ENCODE peak calls at places on chromosome 17, in six cellular contexts. One of them, this sample, is unnamed.

GRCh38 chr17:16243385-16243784 is 26.4 kb downstream of the PIGL start:
- DNase-seq in fibroblast of lung: peak
- DNase-seq in dorsolateral prefrontal cortex: no peak
- DNase-seq in heart right ventricle: no peak
- DNase-seq in stomach: no peak
- DNase-seq in cardiac muscle cell: no peak
- DNase-seq in this sample: no peak

GRCh38 chr17:41782142-41782541 is 4.4 kb downstream of the JUP start:
- DNase-seq in fibroblast of lung: no peak
- DNase-seq in dorsolateral prefrontal cortex: no peak
- DNase-seq in heart right ventricle: peak
- DNase-seq in stomach: peak
- DNase-seq in cardiac muscle cell: no peak
- DNase-seq in this sample: no peak

GRCh38 chr17:67021718-67022450 is 22.5 kb upstream of the CACNG1 start:
- DNase-seq in fibroblast of lung: no peak
- DNase-seq in dorsolateral prefrontal cortex: no peak
- DNase-seq in heart right ventricle: no peak
- DNase-seq in stomach: no peak
- DNase-seq in cardiac muscle cell: no peak
- DNase-seq in this sample: no peak

GRCh38 chr17:47204722-47205418 is 4.3 kb upstream of the MYL4 start:
- DNase-seq in fibroblast of lung: peak
- DNase-seq in dorsolateral prefrontal cortex: no peak
- DNase-seq in heart right ventricle: no peak
- DNase-seq in stomach: no peak
- DNase-seq in cardiac muscle cell: no peak
- DNase-seq in this sample: peak

GRCh38 chr17:17119533-17119932 is 77.3 kb downstream of the MPRIP start:
- DNase-seq in fibroblast of lung: peak
- DNase-seq in dorsolateral prefrontal cortex: no peak
- DNase-seq in heart right ventricle: no peak
- DNase-seq in stomach: peak
- DNase-seq in cardiac muscle cell: no peak
- DNase-seq in this sample: peak

GRCh38 chr17:16313159-16314090 is 39.8 kb downstream of the CENPV start:
- DNase-seq in fibroblast of lung: no peak
- DNase-seq in dorsolateral prefrontal cortex: no peak
- DNase-seq in heart right ventricle: no peak
- DNase-seq in stomach: no peak
- DNase-seq in cardiac muscle cell: no peak
- DNase-seq in this sample: no peak

GRCh38 chr17:73720187-73720834 is 76.1 kb upstream of the SDK2 start:
- DNase-seq in fibroblast of lung: no peak
- DNase-seq in dorsolateral prefrontal cortex: no peak
- DNase-seq in heart right ventricle: no peak
- DNase-seq in stomach: no peak
- DNase-seq in cardiac muscle cell: peak
- DNase-seq in this sample: no peak

GRCh38 chr17:5762191-5762590 is 177.9 kb upstream of the NLRP1 start:
- DNase-seq in fibroblast of lung: no peak
- DNase-seq in dorsolateral prefrontal cortex: no peak
- DNase-seq in heart right ventricle: no peak
- DNase-seq in stomach: no peak
- DNase-seq in cardiac muscle cell: no peak
- DNase-seq in this sample: no peak

GRCh38 chr17:5705081-5705875 is 121.0 kb upstream of the NLRP1 start:
- DNase-seq in fibroblast of lung: peak
- DNase-seq in dorsolateral prefrontal cortex: no peak
- DNase-seq in heart right ventricle: no peak
- DNase-seq in stomach: no peak
- DNase-seq in cardiac muscle cell: peak
- DNase-seq in this sample: no peak

GRCh38 chr17:17749921-17750320 is 68.7 kb downstream of the RAI1 start:
- DNase-seq in fibroblast of lung: peak
- DNase-seq in dorsolateral prefrontal cortex: peak
- DNase-seq in heart right ventricle: no peak
- DNase-seq in stomach: peak
- DNase-seq in cardiac muscle cell: peak
- DNase-seq in this sample: peak

GRCh38 chr17:83055911-83056582 is 23.4 kb upstream of the METRNL start:
- DNase-seq in fibroblast of lung: peak
- DNase-seq in dorsolateral prefrontal cortex: no peak
- DNase-seq in heart right ventricle: no peak
- DNase-seq in stomach: peak
- DNase-seq in cardiac muscle cell: no peak
- DNase-seq in this sample: no peak

GRCh38 chr17:7346761-7347614 is 5.0 kb upstream of the KCTD11 start:
- DNase-seq in fibroblast of lung: no peak
- DNase-seq in dorsolateral prefrontal cortex: no peak
- DNase-seq in heart right ventricle: no peak
- DNase-seq in stomach: no peak
- DNase-seq in cardiac muscle cell: no peak
- DNase-seq in this sample: no peak

GRCh38 chr17:7351665-7352558 is at the start of gene KCTD11:
- DNase-seq in fibroblast of lung: peak
- DNase-seq in dorsolateral prefrontal cortex: peak
- DNase-seq in heart right ventricle: peak
- DNase-seq in stomach: peak
- DNase-seq in cardiac muscle cell: peak
- DNase-seq in this sample: peak

GRCh38 chr17:7347630-7348477 is 4.1 kb upstream of the KCTD11 start:
- DNase-seq in fibroblast of lung: no peak
- DNase-seq in dorsolateral prefrontal cortex: no peak
- DNase-seq in heart right ventricle: no peak
- DNase-seq in stomach: no peak
- DNase-seq in cardiac muscle cell: no peak
- DNase-seq in this sample: no peak

GRCh38 chr17:7352559-7352889 is 562 bp downstream of the KCTD11 start:
- DNase-seq in fibroblast of lung: no peak
- DNase-seq in dorsolateral prefrontal cortex: no peak
- DNase-seq in heart right ventricle: no peak
- DNase-seq in stomach: no peak
- DNase-seq in cardiac muscle cell: no peak
- DNase-seq in this sample: peak

DNA sequence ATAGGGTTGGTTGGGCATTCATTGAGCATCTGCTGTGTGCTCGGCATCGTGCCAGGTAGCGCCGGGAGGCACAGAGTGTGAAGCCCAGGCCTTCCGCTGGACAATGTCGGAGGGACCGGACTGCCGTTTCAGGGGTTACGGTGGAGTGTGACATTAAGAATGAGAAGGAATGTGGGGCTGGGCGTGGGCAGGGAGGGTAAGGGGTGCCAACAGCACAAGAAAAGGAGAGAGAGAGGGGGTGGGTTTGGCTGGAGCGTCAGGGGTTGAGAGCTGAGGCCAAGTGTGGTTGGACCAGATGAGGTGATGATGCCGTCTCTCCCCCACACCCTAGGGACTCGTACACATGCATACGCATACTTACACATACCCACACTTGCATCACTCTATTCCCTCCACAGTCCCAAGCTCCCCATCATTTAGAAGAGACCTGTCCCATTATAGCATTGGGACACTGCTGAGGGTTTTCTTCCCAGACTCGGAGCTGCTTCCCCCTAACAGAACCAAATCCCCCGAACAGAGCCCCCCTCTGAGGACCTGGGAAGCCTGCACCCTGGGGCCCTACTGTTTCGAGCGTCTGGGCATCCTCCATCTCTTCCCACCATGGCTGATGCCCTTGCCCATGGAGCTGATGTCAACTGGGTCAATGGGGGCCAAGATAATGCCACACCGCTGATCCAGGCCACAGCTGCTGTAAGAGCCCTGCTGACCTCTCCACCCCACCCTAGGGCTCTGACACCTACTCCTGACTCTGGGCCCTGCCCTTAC is 3.3 kb upstream of the KCTD11 start:
- DNase-seq in fibroblast of lung: peak
- DNase-seq in dorsolateral prefrontal cortex: no peak
- DNase-seq in heart right ventricle: no peak
- DNase-seq in stomach: no peak
- DNase-seq in cardiac muscle cell: no peak
- DNase-seq in this sample: no peak
- H3K27ac ChIP-seq in fibroblast of lung: no peak
- H3K27ac ChIP-seq in dorsolateral prefrontal cortex: no peak
- H3K27ac ChIP-seq in heart right ventricle: peak
- H3K27ac ChIP-seq in stomach: no peak
- H3K27ac ChIP-seq in cardiac muscle cell: no peak
- H3K27ac ChIP-seq in this sample: no peak

GRCh38 chr17:45247429-45248131 is 14.3 kb downstream of the SPATA32 start:
- DNase-seq in fibroblast of lung: peak
- DNase-seq in dorsolateral prefrontal cortex: peak
- DNase-seq in heart right ventricle: peak
- DNase-seq in stomach: peak
- DNase-seq in cardiac muscle cell: peak
- DNase-seq in this sample: peak
- H3K4me3 ChIP-seq in fibroblast of lung: peak
- H3K4me3 ChIP-seq in dorsolateral prefrontal cortex: peak
- H3K4me3 ChIP-seq in heart right ventricle: peak
- H3K4me3 ChIP-seq in stomach: peak
- H3K4me3 ChIP-seq in cardiac muscle cell: peak
- H3K4me3 ChIP-seq in this sample: peak

GRCh38 chr17:39096435-39097158 is 54.8 kb downstream of the PLXDC1 start:
- DNase-seq in fibroblast of lung: no peak
- DNase-seq in dorsolateral prefrontal cortex: no peak
- DNase-seq in heart right ventricle: no peak
- DNase-seq in stomach: no peak
- DNase-seq in cardiac muscle cell: no peak
- DNase-seq in this sample: peak
- H3K27ac ChIP-seq in fibroblast of lung: no peak
- H3K27ac ChIP-seq in dorsolateral prefrontal cortex: peak
- H3K27ac ChIP-seq in heart right ventricle: peak
- H3K27ac ChIP-seq in stomach: peak
- H3K27ac ChIP-seq in cardiac muscle cell: no peak
- H3K27ac ChIP-seq in this sample: no peak

GRCh38 chr17:7218166-7218565 is 1.5 kb downstream of the DLG4 start:
- DNase-seq in fibroblast of lung: no peak
- DNase-seq in dorsolateral prefrontal cortex: no peak
- DNase-seq in heart right ventricle: no peak
- DNase-seq in stomach: no peak
- DNase-seq in cardiac muscle cell: peak
- DNase-seq in this sample: no peak

GRCh38 chr17:7219812-7220592 is at the start of the genes ACADVL and DLG4:
- DNase-seq in fibroblast of lung: peak
- DNase-seq in dorsolateral prefrontal cortex: peak
- DNase-seq in heart right ventricle: peak
- DNase-seq in stomach: peak
- DNase-seq in cardiac muscle cell: peak
- DNase-seq in this sample: peak

GRCh38 chr17:7219434-7219811 is 213 bp downstream of the DLG4 start:
- DNase-seq in fibroblast of lung: no peak
- DNase-seq in dorsolateral prefrontal cortex: no peak
- DNase-seq in heart right ventricle: no peak
- DNase-seq in stomach: no peak
- DNase-seq in cardiac muscle cell: no peak
- DNase-seq in this sample: no peak

GRCh38 chr17:7217113-7217987 is 2.3 kb downstream of the DLG4 start:
- DNase-seq in fibroblast of lung: peak
- DNase-seq in dorsolateral prefrontal cortex: no peak
- DNase-seq in heart right ventricle: peak
- DNase-seq in stomach: peak
- DNase-seq in cardiac muscle cell: peak
- DNase-seq in this sample: no peak

GRCh38 chr17:7218774-7219173 is 862 bp downstream of the DLG4 start:
- DNase-seq in fibroblast of lung: no peak
- DNase-seq in dorsolateral prefrontal cortex: no peak
- DNase-seq in heart right ventricle: no peak
- DNase-seq in stomach: no peak
- DNase-seq in cardiac muscle cell: no peak
- DNase-seq in this sample: no peak
- H3K4me3 ChIP-seq in fibroblast of lung: no peak
- H3K4me3 ChIP-seq in dorsolateral prefrontal cortex: no peak
- H3K4me3 ChIP-seq in heart right ventricle: no peak
- H3K4me3 ChIP-seq in stomach: peak
- H3K4me3 ChIP-seq in cardiac muscle cell: no peak
- H3K4me3 ChIP-seq in this sample: no peak

DNA sequence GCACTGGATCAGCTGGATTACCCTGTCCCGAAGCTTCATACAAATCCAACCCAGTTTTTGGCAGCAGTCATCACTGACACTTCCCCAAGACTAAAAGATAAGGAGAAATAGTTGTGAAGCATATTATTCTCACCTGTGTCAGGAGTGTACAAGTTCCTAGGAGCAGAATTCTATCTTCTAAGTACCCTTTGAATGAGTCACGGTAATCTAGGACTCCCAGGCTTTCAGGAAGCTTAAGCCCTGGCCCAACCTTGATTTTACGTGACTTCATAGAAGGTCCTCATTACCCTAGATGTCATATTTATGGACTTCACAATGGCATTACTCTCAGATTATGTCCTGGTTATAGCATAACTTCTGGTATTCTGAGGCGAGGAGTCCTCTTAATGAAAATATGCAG is 31.9 kb downstream of the CYB561 start:
- DNase-seq in fibroblast of lung: no peak
- DNase-seq in dorsolateral prefrontal cortex: no peak
- DNase-seq in heart right ventricle: no peak
- DNase-seq in stomach: no peak
- DNase-seq in cardiac muscle cell: no peak
- DNase-seq in this sample: no peak
- H3K27ac ChIP-seq in fibroblast of lung: no peak
- H3K27ac ChIP-seq in dorsolateral prefrontal cortex: no peak
- H3K27ac ChIP-seq in heart right ventricle: no peak
- H3K27ac ChIP-seq in stomach: no peak
- H3K27ac ChIP-seq in cardiac muscle cell: no peak
- H3K27ac ChIP-seq in this sample: no peak

GRCh38 chr17:35763767-35764122 is 3.1 kb downstream of the C17orf50 start:
- DNase-seq in fibroblast of lung: no peak
- DNase-seq in dorsolateral prefrontal cortex: no peak
- DNase-seq in heart right ventricle: no peak
- DNase-seq in stomach: no peak
- DNase-seq in cardiac muscle cell: no peak
- DNase-seq in this sample: no peak
- H3K4me3 ChIP-seq in fibroblast of lung: no peak
- H3K4me3 ChIP-seq in dorsolateral prefrontal cortex: peak
- H3K4me3 ChIP-seq in heart right ventricle: peak
- H3K4me3 ChIP-seq in stomach: peak
- H3K4me3 ChIP-seq in cardiac muscle cell: peak
- H3K4me3 ChIP-seq in this sample: peak

DNA sequence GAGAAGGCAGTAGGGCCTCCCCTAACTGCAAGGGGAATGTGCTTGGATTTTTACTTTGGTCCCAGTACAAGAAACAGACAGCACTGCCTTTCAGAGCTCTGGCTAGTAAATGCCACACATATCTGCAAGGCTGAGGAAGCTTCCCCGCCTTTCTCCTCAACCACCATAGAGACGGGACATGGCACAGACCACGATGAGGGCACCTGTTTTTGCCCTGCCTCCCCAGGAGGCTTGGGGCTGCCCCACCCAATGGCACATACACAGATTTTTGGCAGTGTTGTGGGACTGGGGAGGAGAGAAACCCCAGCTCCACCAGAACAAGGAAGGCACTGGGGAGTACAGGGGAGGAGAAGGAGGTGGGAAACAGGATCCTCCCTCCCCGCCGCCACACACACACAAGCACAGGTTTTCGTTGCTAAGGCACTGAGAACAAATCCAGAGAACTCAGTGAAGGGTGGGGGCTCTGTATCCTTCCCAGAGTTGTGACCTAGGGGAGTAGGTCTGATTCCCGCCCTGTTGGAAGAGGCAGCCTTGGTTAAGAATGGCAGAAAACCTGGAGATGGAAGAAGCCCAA is 7.2 kb downstream of the VAT1 start:
- DNase-seq in fibroblast of lung: no peak
- DNase-seq in dorsolateral prefrontal cortex: no peak
- DNase-seq in heart right ventricle: no peak
- DNase-seq in stomach: no peak
- DNase-seq in cardiac muscle cell: no peak
- DNase-seq in this sample: no peak
- H3K27ac ChIP-seq in fibroblast of lung: no peak
- H3K27ac ChIP-seq in dorsolateral prefrontal cortex: no peak
- H3K27ac ChIP-seq in heart right ventricle: peak
- H3K27ac ChIP-seq in stomach: peak
- H3K27ac ChIP-seq in cardiac muscle cell: peak
- H3K27ac ChIP-seq in this sample: no peak